ENCODE peak calls at places on chromosomes 4 and X, in four cellular contexts. S, E, U and G are unnamed samples.

GRCh38 chrX:47697171-47697570 is 38.2 kb upstream of the UXT start:
- DNase-seq in S (no peak), E (no peak), U (no peak), G (no peak)

GRCh38 chr4:69787879-69788278 is 27.5 kb upstream of the SULT1B1 start:
- DNase-seq in S (no peak), E (no peak), U (no peak), G (no peak)

GRCh38 chr4:186486172-186486571 is 69.2 kb downstream of the MTNR1A start:
- DNase-seq in S (no peak), E (no peak), U (no peak), G (no peak)

GRCh38 chrX:39941332-39941920 is 156.3 kb downstream of the BCOR start:
- DNase-seq in S (no peak), E (no peak), U (no peak), G (no peak)

GRCh38 chr4:122661176-122661575 is 40.3 kb upstream of the IL21 start:
- DNase-seq in S (no peak), E (no peak), U (no peak), G (no peak)

GRCh38 chr4:54384563-54384962 is 155.5 kb downstream of the PDGFRA start:
- DNase-seq in S (no peak), E (peak; percentile 31), U (no peak), G (no peak)

GRCh38 chrX:9604111-9604907 is 139.5 kb downstream of the TBL1X start:
- DNase-seq in S (no peak), E (peak; percentile 54), U (no peak), G (peak; percentile 18)

GRCh38 chr4:68129793-68130192 is at the start of gene TMPRSS11F:
- DNase-seq in S (no peak), E (no peak), U (no peak), G (no peak)

GRCh38 chr4:123877561-123877960 is 481.0 kb downstream of the SPRY1 start:
- DNase-seq in S (no peak), E (no peak), U (no peak), G (no peak)

GRCh38 chrX:50067435-50068292 is 133.1 kb downstream of the AKAP4 start:
- DNase-seq in S (no peak), E (no peak), U (peak; percentile 47), G (no peak)